ENCODE peak calls at places on chromosomes 13 and 19, in eight cellular contexts. R is Caco-2, I is mesendoderm, B is uterus, Y is upper lobe of right lung, T is left ventricle myocardium inferior, S is SJSA1, N is tibial artery. Z is an unnamed sample. For H3K4me1, the result is how much of the 10 kb centered on the place peaks cover.

GRCh38 chr19:10224337-10224736 is 6.8 kb downstream of the S1PR2 start:
- DNase-seq in T (no peak), Y (no peak), N (no peak), I (no peak), R (no peak), B (no peak), S (no peak), Z (no peak)

GRCh38 chr13:79870766-79871165 is 389.8 kb downstream of the NDFIP2 start:
- DNase-seq in R (no peak), T (no peak), B (no peak), S (no peak), Y (no peak), N (no peak), I (no peak), Z (no peak)

GRCh38 chr13:67343777-67344176 is 113.6 kb upstream of the PCDH9 start:
- DNase-seq in R (peak), Y (no peak), B (no peak), T (no peak), I (peak), N (no peak), S (no peak), Z (no peak)

GRCh38 chr13:60590775-60591174 is 193.8 kb downstream of the TDRD3 start:
- DNase-seq in I (no peak), Y (no peak), N (no peak), B (no peak), T (no peak), R (no peak), S (no peak), Z (no peak)

GRCh38 chr13:50518791-50519201 is 324.7 kb downstream of the DLEU7 start:
- DNase-seq in B (no peak), I (no peak), T (no peak), N (peak), S (no peak), Y (no peak), R (no peak), Z (no peak)

GRCh38 chr19:37855098-37855497 is 51.3 kb downstream of the WDR87 start:
- DNase-seq in I (no peak), S (no peak), R (no peak), T (peak), N (no peak), Y (no peak), B (no peak), Z (peak)

GRCh38 chr13:35804901-35805300 is 326.3 kb downstream of the DCLK1 start:
- DNase-seq in N (no peak), Y (no peak), R (no peak), T (no peak), S (no peak), B (no peak), I (no peak), Z (no peak)

GRCh38 chr13:107847406-107847805 is 367.9 kb downstream of the LIG4 start:
- DNase-seq in N (no peak), R (no peak), Y (no peak), S (no peak), T (no peak), B (no peak), I (peak), Z (no peak)

GRCh38 chr13:66859934-66860867 is 369.9 kb downstream of the PCDH9 start:
- DNase-seq in B (no peak), Y (no peak), T (no peak), S (no peak), R (no peak), N (no peak), I (peak), Z (no peak)

GRCh38 chr19:43700368-43701015 is 15.4 kb upstream of the IRGC start:
- DNase-seq in S (peak), R (no peak), N (peak), Y (no peak), I (peak), B (peak), T (peak), Z (no peak)

GRCh38 chr19:2791876-2792275 is 6.6 kb downstream of the THOP1 start:
- DNase-seq in Y (no peak), I (no peak), S (no peak), B (no peak), T (no peak), R (no peak), N (no peak), Z (no peak)

GRCh38 chr19:2282062-2282861 is at the start of gene PEAK3:
- DNase-seq in Y (peak), N (peak), B (peak), S (no peak), R (peak), T (peak), I (peak), Z (no peak)

GRCh38 chr13:27919299-27919933 is 384 bp upstream of the PDX1 start:
- DNase-seq in B (no peak), T (no peak), R (no peak), I (no peak), Y (no peak), S (no peak), N (no peak), Z (no peak)

GRCh38 chr19:57004418-57004817 is 115.4 kb upstream of the USP29 start:
- DNase-seq in Y (no peak), S (no peak), N (no peak), I (no peak), B (no peak), R (no peak), T (no peak), Z (no peak)

GRCh38 chr13:40798380-40798779 is 9.0 kb downstream of the SLC25A15 start:
- DNase-seq in B (no peak), I (no peak), R (no peak), S (no peak), N (no peak), T (no peak), Y (no peak), Z (peak)

GRCh38 chr19:9671654-9672053 is 3.2 kb downstream of the ZNF562 start:
- DNase-seq in B (no peak), T (no peak), I (no peak), R (no peak), S (no peak), Y (no peak), N (no peak), Z (no peak)

GRCh38 chr13:107835339-107836018 is 379.9 kb downstream of the LIG4 start:
- DNase-seq in Y (no peak), N (no peak), B (no peak), I (peak), S (no peak), T (no peak), R (no peak), Z (no peak)

GRCh38 chr19:51407631-51408131 is 9.8 kb downstream of the SIGLEC10 start:
- DNase-seq in B (no peak), S (no peak), I (peak), N (no peak), R (peak), T (no peak), Y (no peak), Z (no peak)

GRCh38 chr13:64633948-64634347 is 2596.2 kb downstream of the PCDH9 start:
- DNase-seq in N (no peak), T (no peak), B (no peak), I (peak), S (no peak), R (no peak), Y (no peak), Z (no peak)

GRCh38 chr19:56956503-56957226 is 116.1 kb upstream of the PEG3 start:
- DNase-seq in N (no peak), S (no peak), T (no peak), I (no peak), B (no peak), Y (no peak), R (no peak), Z (no peak)

GRCh38 chr13:46479286-46479685 is 73.7 kb upstream of the LRCH1 start:
- DNase-seq in R (no peak), B (no peak), T (no peak), Y (no peak), I (peak), S (no peak), N (no peak), Z (no peak)

GRCh38 chr13:113064534-113065405 is 40.8 kb upstream of the F7 start:
- DNase-seq in T (no peak), N (no peak), I (peak), S (peak), R (no peak), Y (no peak), B (no peak), Z (no peak)

GRCh38 chr19:15195987-15196682 is 4.7 kb downstream of the NOTCH3 start:
- DNase-seq in B (no peak), S (no peak), N (no peak), I (peak), R (peak), T (no peak), Y (peak), Z (peak)

GRCh38 chr19:1814391-1814790 is 2.3 kb upstream of the ATP8B3 start:
- DNase-seq in B (no peak), N (no peak), T (no peak), Y (no peak), I (no peak), R (no peak), S (no peak), Z (no peak)

GRCh38 chr13:52027832-52028231 is 3.3 kb downstream of the UTP14C start:
- DNase-seq in I (no peak), N (no peak), Y (no peak), S (no peak), R (no peak), B (no peak), T (no peak), Z (no peak)

GRCh38 chr13:26923824-26924605 is 163.4 kb upstream of the GPR12 start:
- DNase-seq in R (no peak), T (no peak), N (no peak), Y (no peak), S (no peak), B (no peak), I (no peak), Z (no peak)

GRCh38 chr13:97328222-97328790 is 105.7 kb upstream of the RAP2A start:
- DNase-seq in I (peak), N (no peak), S (peak), T (no peak), Y (no peak), R (peak), B (no peak), Z (no peak)

GRCh38 chr19:16601378-16602052 is 26.5 kb downstream of the MED26 start:
- DNase-seq in T (no peak), R (no peak), I (no peak), Y (no peak), S (no peak), N (no peak), B (no peak), Z (no peak)

GRCh38 chr13:65555973-65556372 is 1674.2 kb downstream of the PCDH9 start:
- DNase-seq in T (no peak), B (no peak), N (no peak), Y (no peak), S (no peak), R (no peak), I (no peak), Z (no peak)

GRCh38 chr13:73809561-73809960 is 324.6 kb downstream of the KLF12 start:
- DNase-seq in R (no peak), B (no peak), I (no peak), S (peak), T (no peak), Y (no peak), N (no peak), Z (no peak)

GRCh38 chr19:46862974-46863632 is 2.3 kb downstream of the ARHGAP35 start:
- DNase-seq in R (no peak), S (no peak), Y (peak), I (peak), B (no peak), N (no peak), T (no peak), Z (no peak)

GRCh38 chr13:86986448-86986847 is 684.7 kb upstream of the SLITRK5 start:
- DNase-seq in I (peak), S (no peak), R (no peak), B (no peak), T (no peak), N (no peak), Y (no peak), Z (no peak)

GRCh38 chr13:64154514-64154913 is 2738.9 kb upstream of the PCDH20 start:
- DNase-seq in N (no peak), Y (no peak), B (no peak), I (peak), S (no peak), T (no peak), R (peak), Z (no peak)

GRCh38 chr19:42555801-42556200 is 27.5 kb upstream of the CEACAM1 start:
- DNase-seq in N (no peak), R (no peak), S (no peak), T (no peak), B (no peak), I (no peak), Y (no peak), Z (no peak)

GRCh38 chr19:30076751-30077670 is 135.0 kb downstream of the URI1 start:
- DNase-seq in Y (peak), R (no peak), N (no peak), I (no peak), T (no peak), S (no peak), B (no peak), Z (no peak)

GRCh38 chr19:38464421-38465082 is 31.1 kb downstream of the RYR1 start:
- DNase-seq in T (no peak), I (peak), S (no peak), N (no peak), Y (no peak), R (no peak), B (no peak), Z (no peak)

GRCh38 chr13:83620535-83621220 is 261.6 kb downstream of the SLITRK1 start:
- DNase-seq in T (no peak), N (no peak), I (no peak), S (no peak), B (no peak), R (no peak), Y (no peak), Z (no peak)
- H3K4me3 ChIP-seq in T (no peak), N (no peak), I (no peak), S (no peak), B (no peak), R (no peak), Y (no peak), Z (no peak)

DNA sequence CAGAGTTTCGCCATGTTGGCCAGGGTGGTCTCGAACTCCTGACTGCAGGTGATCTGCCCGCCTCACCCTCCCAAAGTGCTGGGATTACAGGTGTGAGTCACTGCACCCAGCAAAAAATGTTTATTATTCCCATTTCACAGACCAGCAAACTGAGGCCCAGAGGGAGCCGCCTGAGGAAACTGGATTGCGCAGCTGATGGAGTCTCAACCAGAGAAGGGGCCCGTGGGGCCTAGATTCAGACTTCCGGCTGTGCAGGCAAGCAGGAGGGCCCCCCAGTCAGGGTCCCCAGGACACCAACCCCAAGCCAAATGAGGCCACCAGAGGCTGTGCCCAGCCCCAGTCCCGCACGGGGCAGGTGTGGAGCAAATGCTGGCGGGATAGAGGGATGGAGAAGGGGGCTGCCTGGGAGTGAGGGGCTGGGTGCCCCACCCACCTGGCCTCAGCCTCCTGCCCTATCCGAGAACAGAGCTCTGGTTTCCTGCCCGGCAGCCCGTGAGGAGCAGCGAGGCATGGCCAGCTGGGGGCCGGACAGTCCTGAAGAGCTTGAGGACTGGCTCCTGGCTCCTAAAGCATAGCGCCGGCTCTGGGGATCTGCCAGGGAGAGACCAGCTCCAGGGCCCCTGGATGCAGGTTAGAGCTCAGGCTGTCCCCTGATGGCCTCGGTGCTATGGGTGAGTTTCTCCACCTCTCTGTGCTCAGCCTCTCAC is 22.0 kb downstream of the MISP start:
- DNase-seq in N (no peak), Y (no peak), R (peak), S (no peak), B (no peak), I (peak), T (no peak), Z (no peak)
- H3K4me1 ChIP-seq in N (under half), Y (under half), R (under half), S (under half), B (under half), I (under half), T (under half), Z (under half)

DNA sequence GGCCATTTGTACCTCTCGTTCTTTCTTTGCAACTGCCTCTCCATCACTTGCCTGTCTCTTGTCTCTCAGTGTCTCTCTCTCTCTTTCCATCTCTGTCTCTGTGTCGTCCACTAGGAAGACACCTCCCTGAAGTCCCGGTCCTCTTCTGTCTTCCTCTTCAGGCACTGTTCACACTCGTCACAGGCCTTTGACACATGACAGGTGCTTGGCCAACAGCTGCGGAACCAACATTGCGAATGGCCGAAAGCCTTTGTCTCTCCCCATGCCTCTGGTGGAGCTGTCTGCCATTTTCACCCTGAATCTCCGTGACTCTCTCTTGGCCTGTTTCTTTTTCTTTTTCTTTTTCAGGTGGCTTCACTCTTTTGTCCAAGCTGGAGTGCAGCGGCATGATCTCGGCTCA is 2.8 kb downstream of the HIPK4 start:
- DNase-seq in B (no peak), T (no peak), S (no peak), I (no peak), N (no peak), R (no peak), Y (no peak), Z (no peak)
- H3K4me3 ChIP-seq in B (no peak), T (no peak), S (no peak), I (no peak), N (no peak), R (no peak), Y (no peak), Z (no peak)

DNA sequence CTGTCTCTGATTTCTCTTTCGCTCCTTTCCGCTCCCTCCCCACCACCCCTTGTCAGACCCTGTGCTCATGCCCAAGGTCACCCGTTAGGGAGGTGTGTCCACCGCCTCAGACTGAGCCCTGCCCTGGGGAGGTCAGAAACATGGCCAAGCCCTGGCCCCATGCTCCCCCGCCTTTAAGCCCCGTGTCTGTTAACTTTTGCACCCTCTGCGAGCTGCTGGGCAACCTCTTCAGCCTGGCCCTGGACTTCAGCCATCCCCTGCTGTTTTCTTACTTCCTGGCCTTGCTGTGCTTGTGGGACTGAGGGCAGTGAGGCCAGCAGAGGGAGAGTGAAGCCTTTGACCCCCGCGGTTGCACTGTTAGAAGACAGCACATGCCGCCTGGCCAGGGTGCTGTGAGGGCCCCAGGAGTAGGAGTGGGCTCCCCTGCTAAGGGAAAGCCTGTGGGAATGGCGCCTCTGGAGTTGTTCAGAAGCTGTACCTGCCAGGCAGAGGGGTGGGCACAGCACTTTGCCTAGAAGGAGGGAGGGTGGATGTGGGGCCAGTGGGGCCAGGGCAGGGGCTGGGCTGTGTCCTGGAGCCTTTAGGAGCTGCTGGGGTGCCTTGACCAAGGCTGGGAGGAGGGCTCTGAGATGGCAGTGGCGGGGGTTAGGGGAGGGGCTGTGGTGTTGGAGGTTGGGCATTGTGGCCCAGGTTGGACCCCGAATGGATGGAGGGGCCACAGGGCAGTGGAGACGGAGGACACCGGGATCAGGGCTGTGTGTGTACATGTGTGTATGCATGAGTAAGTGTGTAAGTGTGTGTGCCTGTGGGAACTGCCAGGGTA is 7.9 kb downstream of the UPF1 start:
- DNase-seq in I (no peak), S (no peak), R (no peak), Y (no peak), N (no peak), T (no peak), B (no peak), Z (peak)
- H3K4me1 ChIP-seq in I (under half), S (under half), R (under half), Y (half or more), N (under half), T (half or more), B (under half), Z (under half)

GRCh38 chr13:48320396-48320790 is 16.8 kb downstream of the RB1 start:
- DNase-seq in N (no peak), S (no peak), T (no peak), I (no peak), R (no peak), Y (no peak), B (no peak), Z (no peak)
- H3K4me3 ChIP-seq in N (no peak), S (no peak), T (peak), I (no peak), R (no peak), Y (peak), B (no peak), Z (no peak)

DNA sequence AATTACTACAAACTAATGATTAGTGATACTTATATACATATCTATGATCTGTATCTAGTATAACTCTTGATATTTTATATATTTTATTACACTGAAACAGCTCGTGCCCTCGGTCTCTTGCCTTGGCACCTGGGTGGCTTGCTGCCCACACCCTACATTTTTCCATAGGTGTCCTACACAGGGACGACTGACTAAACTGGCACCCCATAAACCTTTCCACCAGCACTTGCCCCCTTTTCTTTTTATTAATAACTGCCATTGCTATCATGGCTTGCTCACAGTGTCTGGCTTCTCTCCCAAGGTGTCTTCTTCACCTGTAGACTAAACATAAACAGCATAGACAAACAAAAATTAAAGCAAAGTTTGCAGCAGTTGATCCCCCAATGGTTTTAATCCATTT is 30.4 kb downstream of the CLEC4M start:
- DNase-seq in T (no peak), S (no peak), R (no peak), B (no peak), N (no peak), Y (no peak), I (no peak), Z (no peak)
- H3K4me1 ChIP-seq in T (under half), S (under half), R (under half), B (under half), N (under half), Y (under half), I (under half), Z (under half)